ENCODE peak calls at places on chromosomes 12 and 14, in eight cellular contexts. A is NCI-H1092 treated with DMSO at 0.1 percent for 48 hours; Y is nephron progenitor cell; P is GM13976; R is mesothelial cell of epicardium; I is CD4-positive, alpha-beta memory T cell; C is stimulated activated naive CD8-positive, alpha-beta T cell treated with anti-CD3 and anti-CD28 coated beads, Interleukin-15, amount 100 ng/mL, for 72 hours; Z is body of pancreas. M is an unnamed sample.
A peak's percentile ranks its signal among the peaks of the same experiment; 100 is the strongest.

GRCh38 chr14:70804556-70805162 is 4.7 kb downstream of the MAP3K9 start:
- DNase-seq in A (no peak), Y (no peak), P (no peak), R (no peak), I (no peak), C (no peak), Z (no peak), M (no peak)

GRCh38 chr12:111457577-111457976 is 51.9 kb downstream of the SH2B3 start:
- DNase-seq in A (no peak), Y (no peak), P (no peak), R (no peak), I (no peak), C (no peak), Z (no peak), M (no peak)

GRCh38 chr12:109893250-109893995 is 6.7 kb upstream of the TCHP start:
- DNase-seq in A (no peak), Y (no peak), P (no peak), R (no peak), I (no peak), C (no peak), Z (no peak), M (no peak)

GRCh38 chr12:132084681-132085635 is 59.2 kb downstream of the DDX51 start:
- DNase-seq in A (peak; percentile 41), Y (peak; percentile 79), P (peak; percentile 86), R (no peak), I (peak; percentile 13), C (peak; percentile 51), Z (peak; percentile 71), M (no peak)

GRCh38 chr12:42094277-42094676 is 50.4 kb downstream of the GXYLT1 start:
- DNase-seq in A (no peak), Y (no peak), P (no peak), R (no peak), I (no peak), C (peak; percentile 5), Z (no peak), M (no peak)

GRCh38 chr12:2317819-2318218 is 265.0 kb downstream of the CACNA1C start:
- DNase-seq in A (no peak), Y (no peak), P (no peak), R (no peak), I (no peak), C (no peak), Z (no peak), M (no peak)

GRCh38 chr12:58519839-58520238 is 400.5 kb downstream of the LRIG3 start:
- DNase-seq in A (no peak), Y (no peak), P (no peak), R (no peak), I (no peak), C (no peak), Z (no peak), M (no peak)

GRCh38 chr14:55133416-55133815 is 4.4 kb downstream of the LGALS3 start:
- DNase-seq in A (no peak), Y (no peak), P (no peak), R (no peak), I (no peak), C (no peak), Z (peak; percentile 53), M (no peak)

GRCh38 chr12:132561784-132562156 is 48.6 kb downstream of the LRCOL1 start:
- DNase-seq in A (no peak), Y (peak; percentile 58), P (peak; percentile 73), R (no peak), I (no peak), C (no peak), Z (peak; percentile 62), M (no peak)

GRCh38 chr14:35222324-35222723 is 69.9 kb upstream of the PSMA6 start:
- DNase-seq in A (no peak), Y (no peak), P (no peak), R (no peak), I (no peak), C (no peak), Z (no peak), M (no peak)

GRCh38 chr14:89767861-89768268 is 186.7 kb downstream of the EFCAB11 start:
- DNase-seq in A (peak; percentile 13), Y (peak; percentile 12), P (peak; percentile 43), R (no peak), I (peak; percentile 69), C (peak; percentile 62), Z (peak; percentile 39), M (peak; percentile 63)

GRCh38 chr12:16607895-16608294 is 1.9 kb upstream of the LMO3 start:
- DNase-seq in A (peak; percentile 55), Y (no peak), P (no peak), R (no peak), I (no peak), C (no peak), Z (peak; percentile 73), M (no peak)

GRCh38 chr12:5232826-5233500 is 189.3 kb downstream of the KCNA5 start:
- DNase-seq in A (no peak), Y (no peak), P (no peak), R (no peak), I (no peak), C (no peak), Z (no peak), M (no peak)

GRCh38 chr14:105376521-105377440 is 21.6 kb upstream of the TEX22 start:
- DNase-seq in A (no peak), Y (no peak), P (no peak), R (no peak), I (no peak), C (no peak), Z (no peak), M (no peak)

GRCh38 chr12:99983721-99984258 is 946 bp downstream of the ANKS1B start:
- DNase-seq in A (peak; percentile 64), Y (no peak), P (no peak), R (no peak), I (no peak), C (no peak), Z (peak; percentile 11), M (no peak)

GRCh38 chr12:94644141-94644575 is 6.2 kb downstream of the TMCC3 start:
- DNase-seq in A (no peak), Y (peak; percentile 36), P (no peak), R (no peak), I (no peak), C (no peak), Z (no peak), M (no peak)

GRCh38 chr12:54286042-54286931 is 5.8 kb downstream of the HNRNPA1 start:
- DNase-seq in A (no peak), Y (no peak), P (no peak), R (no peak), I (no peak), C (no peak), Z (no peak), M (no peak)

GRCh38 chr12:51322452-51322851 is 1.5 kb downstream of the BIN2 start:
- DNase-seq in A (no peak), Y (no peak), P (peak; percentile 65), R (no peak), I (no peak), C (peak; percentile 38), Z (no peak), M (no peak)

GRCh38 chr12:71589478-71589881 is 74.2 kb downstream of the ZFC3H1 start:
- DNase-seq in A (no peak), Y (no peak), P (no peak), R (no peak), I (no peak), C (no peak), Z (no peak), M (no peak)

GRCh38 chr14:103708750-103709187 is 6.5 kb downstream of the XRCC3 start:
- DNase-seq in A (no peak), Y (no peak), P (no peak), R (no peak), I (no peak), C (no peak), Z (peak; percentile 40), M (no peak)

GRCh38 chr14:101808020-101808641 is 46.6 kb downstream of the PPP2R5C start:
- DNase-seq in A (no peak), Y (peak; percentile 58), P (no peak), R (no peak), I (no peak), C (no peak), Z (peak; percentile 76), M (no peak)

GRCh38 chr12:116498471-116498870 is 60.7 kb upstream of the MAP1LC3B2 start:
- DNase-seq in A (no peak), Y (no peak), P (no peak), R (no peak), I (no peak), C (no peak), Z (no peak), M (no peak)

GRCh38 chr14:34715108-34715863 is 893 bp upstream of the CFL2 start:
- DNase-seq in A (peak; percentile 55), Y (no peak), P (no peak), R (no peak), I (no peak), C (no peak), Z (no peak), M (no peak)

GRCh38 chr12:90090929-90091651 is 382.5 kb upstream of the ATP2B1 start:
- DNase-seq in A (no peak), Y (no peak), P (no peak), R (no peak), I (no peak), C (no peak), Z (peak; percentile 5), M (no peak)

GRCh38 chr12:30613119-30613830 is 82.4 kb downstream of the IPO8 start:
- DNase-seq in A (no peak), Y (no peak), P (no peak), R (no peak), I (no peak), C (no peak), Z (peak; percentile 17), M (no peak)

GRCh38 chr14:68027276-68027675 is 207.7 kb downstream of the RAD51B start:
- DNase-seq in A (no peak), Y (no peak), P (no peak), R (no peak), I (no peak), C (no peak), Z (no peak), M (no peak)

GRCh38 chr14:73896521-73896920 is 9.9 kb downstream of the ZNF410 start:
- DNase-seq in A (no peak), Y (no peak), P (no peak), R (no peak), I (no peak), C (no peak), Z (no peak), M (no peak)

GRCh38 chr14:94227029-94227428 is 52.9 kb downstream of the PPP4R4 start:
- DNase-seq in A (no peak), Y (no peak), P (no peak), R (no peak), I (no peak), C (no peak), Z (no peak), M (no peak)

GRCh38 chr14:91647817-91648216 is 84.1 kb downstream of the CATSPERB start:
- DNase-seq in A (no peak), Y (no peak), P (no peak), R (no peak), I (no peak), C (no peak), Z (no peak), M (no peak)

GRCh38 chr12:75814856-75815754 is 216.5 kb downstream of the PHLDA1 start:
- DNase-seq in A (no peak), Y (no peak), P (peak; percentile 25), R (no peak), I (peak; percentile 58), C (no peak), Z (no peak), M (no peak)